ENCODE peak calls at places on chromosomes 5 and 9, in ten cellular contexts. Q is CD8-positive, alpha-beta T cell; W is lung; G is psoas muscle; P is mucosa of descending colon; E is A549; R is mammary epithelial cell; I is uterus; D is colonic mucosa; T is OCI-LY7. M is an unnamed sample.

GRCh38 chr9:133506653-133507038 is 18.1 kb downstream of the MYMK start:
- DNase-seq in Q (no peak), W (no peak), G (peak; percentile 80), P (no peak), E (no peak), R (no peak), I (no peak), D (no peak), T (no peak), M (no peak)

GRCh38 chr5:38532165-38532669 is 24.2 kb downstream of the LIFR start:
- DNase-seq in Q (no peak), W (no peak), G (peak; percentile 21), P (no peak), E (no peak), R (no peak), I (no peak), D (no peak), T (no peak), M (no peak)

GRCh38 chr5:127216906-127217675 is 73.5 kb upstream of the MEGF10 start:
- DNase-seq in Q (no peak), W (no peak), G (no peak), P (no peak), E (no peak), R (no peak), I (no peak), D (no peak), T (no peak), M (no peak)

GRCh38 chr5:163338-163620 is 28.0 kb upstream of the LRRC14B start:
- DNase-seq in Q (no peak), W (no peak), G (no peak), P (no peak), E (no peak), R (no peak), I (no peak), D (no peak), T (no peak), M (peak; percentile 58)

GRCh38 chr5:469752-470483 is 26.9 kb downstream of the EXOC3 start:
- DNase-seq in Q (no peak), W (no peak), G (peak; percentile 10), P (peak; percentile 21), E (no peak), R (no peak), I (no peak), D (no peak), T (no peak), M (peak; percentile 55)

GRCh38 chr9:137315581-137316011 is 13.5 kb upstream of the NRARP start:
- DNase-seq in Q (no peak), W (no peak), G (no peak), P (peak; percentile 36), E (no peak), R (no peak), I (no peak), D (no peak), T (no peak), M (peak; percentile 79)

GRCh38 chr5:55160493-55161209 is 680 bp downstream of the GPX8 start:
- DNase-seq in Q (no peak), W (no peak), G (peak; percentile 54), P (peak; percentile 52), E (peak; percentile 69), R (peak; percentile 86), I (peak; percentile 62), D (peak; percentile 76), T (no peak), M (no peak)

GRCh38 chr9:88583901-88584596 is 49.1 kb downstream of the NXNL2 start:
- DNase-seq in Q (no peak), W (no peak), G (no peak), P (no peak), E (no peak), R (peak; percentile 65), I (no peak), D (no peak), T (peak; percentile 5), M (no peak)

GRCh38 chr9:13445123-13445522 is 165.6 kb upstream of the MPDZ start:
- DNase-seq in Q (no peak), W (no peak), G (no peak), P (no peak), E (no peak), R (no peak), I (no peak), D (no peak), T (no peak), M (no peak)

GRCh38 chr9:13444272-13444608 is 164.7 kb upstream of the MPDZ start:
- DNase-seq in Q (no peak), W (no peak), G (no peak), P (no peak), E (no peak), R (no peak), I (no peak), D (no peak), T (no peak), M (no peak)

GRCh38 chr9:13446261-13446660 is 166.8 kb upstream of the MPDZ start:
- DNase-seq in Q (no peak), W (no peak), G (no peak), P (no peak), E (no peak), R (no peak), I (no peak), D (no peak), T (no peak), M (no peak)

GRCh38 chr9:13444696-13445095 is 165.2 kb upstream of the MPDZ start:
- DNase-seq in Q (no peak), W (no peak), G (no peak), P (no peak), E (no peak), R (no peak), I (no peak), D (no peak), T (no peak), M (no peak)

DNA sequence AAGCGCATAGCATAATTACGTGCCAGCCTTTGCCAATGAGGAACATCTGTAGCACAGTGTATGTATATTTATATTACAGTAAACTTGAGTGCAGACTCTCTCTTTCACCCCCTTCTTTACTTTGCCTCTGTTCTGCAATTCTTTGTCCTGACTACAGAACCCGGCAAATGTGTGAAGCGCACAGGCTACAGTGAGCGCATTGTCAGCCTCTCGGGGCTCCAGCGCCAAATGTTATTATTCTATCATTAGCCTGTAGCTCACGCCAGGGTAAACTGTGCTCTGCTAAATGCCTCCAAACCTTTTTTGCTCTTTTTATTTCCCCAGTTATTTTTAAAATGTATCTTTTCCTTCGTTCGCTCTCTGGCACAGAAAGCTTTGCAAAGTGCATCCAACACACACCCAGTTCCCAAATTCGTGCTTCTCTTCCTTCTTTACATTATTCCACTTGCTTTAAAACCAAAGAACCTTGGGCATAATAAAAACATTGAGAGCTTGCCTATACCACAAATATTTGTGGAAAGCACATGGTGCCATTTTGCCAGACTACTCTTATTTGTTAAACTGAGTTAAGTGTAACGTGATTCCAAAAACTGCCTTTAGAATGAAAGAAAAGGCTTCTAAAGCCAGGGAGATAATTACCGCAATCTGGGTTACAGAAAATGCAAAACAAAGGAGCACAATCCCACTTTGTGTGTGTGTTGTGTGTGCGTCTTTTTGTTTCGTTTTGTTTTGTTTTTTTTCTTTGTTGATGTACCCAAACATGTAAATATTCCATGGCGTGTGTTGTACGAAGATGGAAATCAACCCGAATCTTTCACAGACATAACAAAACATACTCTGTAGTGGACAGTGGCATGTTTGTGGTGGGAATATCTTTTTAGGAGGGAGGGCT is 164.1 kb upstream of the MPDZ start:
- DNase-seq in Q (no peak), W (no peak), G (no peak), P (no peak), E (no peak), R (peak; percentile 6), I (no peak), D (no peak), T (no peak), M (no peak)
- TF ChIP-seq CTCF in Q (no peak), W (no peak), G (no peak), P (no peak), E (no peak), R (no peak), I (no peak), D (no peak), T (no peak), M (no peak)

GRCh38 chr9:36892279-36892678 is 141.8 kb downstream of the PAX5 start:
- DNase-seq in Q (no peak), W (no peak), G (no peak), P (no peak), E (no peak), R (peak; percentile 14), I (no peak), D (no peak), T (no peak), M (no peak)

GRCh38 chr9:36894695-36895310 is 139.3 kb downstream of the PAX5 start:
- DNase-seq in Q (no peak), W (no peak), G (no peak), P (no peak), E (no peak), R (no peak), I (no peak), D (no peak), T (no peak), M (no peak)

GRCh38 chr9:36895744-36896260 is 138.3 kb downstream of the PAX5 start:
- DNase-seq in Q (no peak), W (no peak), G (no peak), P (no peak), E (no peak), R (no peak), I (no peak), D (no peak), T (no peak), M (no peak)

GRCh38 chr9:36893148-36893547 is 140.9 kb downstream of the PAX5 start:
- DNase-seq in Q (no peak), W (no peak), G (peak; percentile 31), P (no peak), E (no peak), R (no peak), I (no peak), D (no peak), T (no peak), M (no peak)

GRCh38 chr9:36893911-36894310 is 140.2 kb downstream of the PAX5 start:
- DNase-seq in Q (no peak), W (no peak), G (no peak), P (no peak), E (no peak), R (no peak), I (no peak), D (no peak), T (no peak), M (no peak)
- H3K4me1 ChIP-seq in Q (no peaks in the 10 kb centered on the region), W (peaks cover 1% of the 10 kb centered on the region), G (peaks cover 4% of the 10 kb centered on the region), P (no peaks in the 10 kb centered on the region), E (peaks cover 6% of the 10 kb centered on the region), R (no peaks in the 10 kb centered on the region), I (no peaks in the 10 kb centered on the region), D (no peaks in the 10 kb centered on the region), T (no peaks in the 10 kb centered on the region), M (no peaks in the 10 kb centered on the region)

GRCh38 chr9:93185261-93186150 is 1.6 kb downstream of the WNK2 start:
- DNase-seq in Q (no peak), W (no peak), G (no peak), P (peak; percentile 69), E (no peak), R (no peak), I (no peak), D (peak; percentile 53), T (no peak), M (no peak)

GRCh38 chr9:93183663-93184438 is at the start of gene WNK2:
- DNase-seq in Q (peak; percentile 22), W (no peak), G (peak; percentile 34), P (peak; percentile 82), E (peak; percentile 76), R (no peak), I (peak; percentile 52), D (peak; percentile 63), T (peak; percentile 57), M (peak; percentile 70)

GRCh38 chr9:93186151-93186715 is 2.3 kb downstream of the WNK2 start:
- DNase-seq in Q (no peak), W (no peak), G (no peak), P (no peak), E (no peak), R (no peak), I (no peak), D (peak; percentile 42), T (no peak), M (no peak)

GRCh38 chr9:93183106-93183662 is 755 bp upstream of the WNK2 start:
- DNase-seq in Q (no peak), W (no peak), G (no peak), P (no peak), E (no peak), R (no peak), I (no peak), D (no peak), T (no peak), M (no peak)

DNA sequence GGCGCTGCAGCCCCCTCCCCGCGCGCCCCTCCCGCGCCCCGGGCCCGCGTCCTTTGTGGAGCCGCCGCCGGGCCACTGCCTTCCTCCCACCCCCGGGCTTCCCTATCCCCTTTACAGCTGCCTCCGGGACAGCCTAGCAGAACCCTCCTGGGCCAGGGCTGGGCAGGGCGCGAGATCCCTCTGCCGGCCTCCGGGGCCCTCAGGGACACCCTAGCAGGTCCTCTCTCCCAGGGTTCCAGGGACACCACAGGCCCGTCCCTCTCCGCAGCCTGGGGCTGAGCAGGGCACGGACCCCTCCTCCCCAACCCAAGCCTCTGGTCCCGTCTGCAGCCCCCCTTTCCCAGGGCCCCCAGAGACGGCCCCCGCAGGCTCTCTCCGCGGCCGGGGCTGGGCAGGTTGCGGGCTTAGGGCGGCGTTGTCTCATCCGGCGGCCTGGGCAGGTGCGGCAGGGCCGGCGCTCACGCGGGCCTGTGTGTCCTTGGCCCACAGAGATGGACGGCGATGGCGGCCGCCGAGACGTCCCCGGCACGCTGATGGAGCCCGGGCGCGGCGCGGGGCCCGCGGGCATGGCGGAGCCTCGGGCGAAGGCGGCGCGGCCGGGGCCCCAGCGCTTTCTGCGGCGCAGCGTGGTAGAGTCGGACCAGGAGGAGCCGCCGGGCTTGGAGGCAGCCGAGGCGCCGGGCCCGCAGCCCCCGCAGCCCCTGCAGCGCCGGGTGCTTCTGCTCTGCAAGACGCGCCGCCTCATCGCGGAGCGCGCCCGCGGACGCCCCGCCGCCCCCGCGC is 691 bp downstream of the WNK2 start:
- DNase-seq in Q (no peak), W (no peak), G (no peak), P (peak; percentile 64), E (peak; percentile 69), R (peak; percentile 2), I (no peak), D (peak; percentile 34), T (no peak), M (no peak)
- H3K4me3 ChIP-seq in Q (peak overlapping the region; percentile 33), W (peak overlapping the region; percentile 41), G (peak overlapping the region; percentile 77), P (peak overlapping the region; percentile 38), E (peak overlapping the region; percentile 82), R (no peak overlapping the region), I (peak overlapping the region; percentile 23), D (peak overlapping the region; percentile 58), T (peak overlapping the region; percentile 70), M (peak overlapping the region; percentile 67)

GRCh38 chr9:17204611-17205165 is 69.8 kb downstream of the CNTLN start:
- DNase-seq in Q (no peak), W (no peak), G (no peak), P (no peak), E (no peak), R (no peak), I (no peak), D (no peak), T (no peak), M (no peak)
- TF ChIP-seq CTCF in Q (no peak), W (no peak), G (no peak), P (no peak), E (no peak), R (no peak), I (no peak), D (no peak), T (no peak), M (no peak)

M was measured in pancreas.